ENCODE peak calls at places on chromosomes 13 and 19, in five cellular contexts. One of them, this sample, is unnamed.

GRCh38 chr19:50204081-50204428 is 633 bp downstream of the MYH14 start:
- DNase-seq in suprapubic skin: no peak
- DNase-seq in lower leg skin: no peak
- DNase-seq in uterus: no peak
- DNase-seq in thyroid gland: no peak
- DNase-seq in this sample: no peak

GRCh38 chr13:42071667-42072419 is 23.4 kb downstream of the DGKH start:
- DNase-seq in suprapubic skin: no peak
- DNase-seq in lower leg skin: no peak
- DNase-seq in uterus: no peak
- DNase-seq in thyroid gland: no peak
- DNase-seq in this sample: no peak

GRCh38 chr13:72637561-72637960 is 89.9 kb downstream of the MZT1 start:
- DNase-seq in suprapubic skin: no peak
- DNase-seq in lower leg skin: no peak
- DNase-seq in uterus: no peak
- DNase-seq in thyroid gland: no peak
- DNase-seq in this sample: no peak

GRCh38 chr13:113845055-113845454 is 18.8 kb downstream of the GAS6 start:
- DNase-seq in suprapubic skin: peak; percentile 64
- DNase-seq in lower leg skin: no peak
- DNase-seq in uterus: peak; percentile 11
- DNase-seq in thyroid gland: peak; percentile 1
- DNase-seq in this sample: no peak

GRCh38 chr19:15353908-15354307 is 21.6 kb upstream of the BRD4 start:
- DNase-seq in suprapubic skin: no peak
- DNase-seq in lower leg skin: no peak
- DNase-seq in uterus: no peak
- DNase-seq in thyroid gland: no peak
- DNase-seq in this sample: no peak

GRCh38 chr13:78323848-78324247 is 279.5 kb downstream of the POU4F1 start:
- DNase-seq in suprapubic skin: no peak
- DNase-seq in lower leg skin: no peak
- DNase-seq in uterus: no peak
- DNase-seq in thyroid gland: no peak
- DNase-seq in this sample: no peak

GRCh38 chr19:29813665-29814064 is 1.9 kb downstream of the CCNE1 start:
- DNase-seq in suprapubic skin: no peak
- DNase-seq in lower leg skin: no peak
- DNase-seq in uterus: no peak
- DNase-seq in thyroid gland: no peak
- DNase-seq in this sample: no peak

GRCh38 chr13:79543883-79544282 is 62.9 kb downstream of the NDFIP2 start:
- DNase-seq in suprapubic skin: no peak
- DNase-seq in lower leg skin: no peak
- DNase-seq in uterus: no peak
- DNase-seq in thyroid gland: no peak
- DNase-seq in this sample: no peak

GRCh38 chr13:76512676-76513277 is 373.4 kb downstream of the KCTD12 start:
- DNase-seq in suprapubic skin: no peak
- DNase-seq in lower leg skin: no peak
- DNase-seq in uterus: no peak
- DNase-seq in thyroid gland: no peak
- DNase-seq in this sample: no peak

GRCh38 chr13:32284927-32285632 is 30.1 kb downstream of the ZAR1L start:
- DNase-seq in suprapubic skin: no peak
- DNase-seq in lower leg skin: no peak
- DNase-seq in uterus: no peak
- DNase-seq in thyroid gland: peak; percentile 75
- DNase-seq in this sample: no peak

GRCh38 chr13:114088863-114089262 is 43.6 kb downstream of the RASA3 start:
- DNase-seq in suprapubic skin: no peak
- DNase-seq in lower leg skin: peak; percentile 40
- DNase-seq in uterus: no peak
- DNase-seq in thyroid gland: no peak
- DNase-seq in this sample: no peak

GRCh38 chr13:63184693-63185092 is 1769.0 kb upstream of the PCDH20 start:
- DNase-seq in suprapubic skin: no peak
- DNase-seq in lower leg skin: no peak
- DNase-seq in uterus: no peak
- DNase-seq in thyroid gland: no peak
- DNase-seq in this sample: no peak

GRCh38 chr13:93603043-93603442 is 376.4 kb downstream of the GPC6 start:
- DNase-seq in suprapubic skin: no peak
- DNase-seq in lower leg skin: no peak
- DNase-seq in uterus: no peak
- DNase-seq in thyroid gland: no peak
- DNase-seq in this sample: no peak

GRCh38 chr13:77698211-77699058 is 948 bp downstream of the SLAIN1 start:
- DNase-seq in suprapubic skin: no peak
- DNase-seq in lower leg skin: peak; percentile 85
- DNase-seq in uterus: peak; percentile 18
- DNase-seq in thyroid gland: peak; percentile 49
- DNase-seq in this sample: no peak

GRCh38 chr19:55605207-55605636 is 225 bp upstream of the ZNF865 start:
- DNase-seq in suprapubic skin: peak; percentile 96
- DNase-seq in lower leg skin: peak; percentile 99
- DNase-seq in uterus: peak; percentile 98
- DNase-seq in thyroid gland: peak; percentile 98
- DNase-seq in this sample: peak; percentile 81
- TF ChIP-seq POLR2A in suprapubic skin: no peak
- TF ChIP-seq POLR2A in lower leg skin: no peak
- TF ChIP-seq POLR2A in uterus: no peak
- TF ChIP-seq POLR2A in thyroid gland: peak; percentile 42
- TF ChIP-seq POLR2A in this sample: peak; percentile 15

GRCh38 chr19:5661483-5661882 is 18.8 kb downstream of the MICOS13 start:
- DNase-seq in suprapubic skin: no peak
- DNase-seq in lower leg skin: no peak
- DNase-seq in uterus: no peak
- DNase-seq in thyroid gland: no peak
- DNase-seq in this sample: no peak
- TF ChIP-seq POLR2A in suprapubic skin: no peak
- TF ChIP-seq POLR2A in lower leg skin: no peak
- TF ChIP-seq POLR2A in uterus: no peak
- TF ChIP-seq POLR2A in thyroid gland: no peak
- TF ChIP-seq POLR2A in this sample: no peak

DNA sequence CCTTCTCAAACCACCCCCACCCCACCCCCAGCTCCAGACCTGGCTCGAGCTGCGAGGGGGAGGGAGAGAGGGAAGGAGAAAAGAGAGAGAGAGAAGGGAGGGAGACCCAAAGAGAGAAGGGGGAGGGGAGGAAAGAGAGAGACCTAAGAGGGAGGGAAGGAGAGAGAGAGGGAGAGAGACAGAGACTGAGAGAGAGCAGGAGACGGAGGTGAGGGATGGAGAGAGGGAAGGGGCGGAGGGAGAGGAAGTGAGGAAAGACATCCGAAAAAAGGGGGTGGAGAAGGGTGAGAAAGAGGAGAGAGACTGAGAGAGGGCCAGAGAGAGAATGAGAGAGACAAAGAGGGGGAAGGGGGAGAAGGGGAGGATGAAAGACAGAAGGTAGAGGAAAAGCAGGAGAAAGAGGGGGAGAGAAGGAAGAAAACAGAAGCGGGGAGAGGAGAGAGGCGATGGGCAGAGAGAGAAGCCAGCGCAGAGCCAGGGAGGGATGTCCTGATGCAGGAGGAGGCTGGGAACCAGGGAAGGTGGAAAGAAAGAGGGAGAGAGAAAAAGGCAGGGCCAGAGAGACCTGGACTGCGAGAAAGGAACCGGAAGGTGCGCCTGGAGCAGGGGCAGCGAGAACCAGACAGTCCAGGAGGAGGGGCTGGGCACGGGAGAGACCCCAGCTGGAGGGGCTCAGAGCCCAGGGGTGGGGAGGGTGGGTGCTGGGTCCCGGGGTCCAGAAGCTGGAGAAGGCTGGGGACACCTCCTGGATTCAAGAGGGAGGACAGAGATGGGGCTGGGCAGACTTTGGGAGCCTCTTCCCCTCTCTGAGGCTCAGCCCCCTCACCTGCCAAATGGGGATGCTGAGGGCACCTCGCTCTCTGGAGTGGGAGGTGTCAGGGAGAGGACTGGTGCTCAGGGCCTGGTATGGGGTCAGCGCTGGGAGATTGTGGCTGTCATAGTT is 1.7 kb upstream of the SPACA6 start:
- DNase-seq in suprapubic skin: peak; percentile 58
- DNase-seq in lower leg skin: peak; percentile 83
- DNase-seq in uterus: no peak
- DNase-seq in thyroid gland: no peak
- DNase-seq in this sample: no peak
- TF ChIP-seq POLR2A in suprapubic skin: no peak
- TF ChIP-seq POLR2A in lower leg skin: no peak
- TF ChIP-seq POLR2A in uterus: no peak
- TF ChIP-seq POLR2A in thyroid gland: no peak
- TF ChIP-seq POLR2A in this sample: no peak

GRCh38 chr19:43506629-43507028 is 2.1 kb upstream of the PHLDB3 start:
- DNase-seq in suprapubic skin: no peak
- DNase-seq in lower leg skin: no peak
- DNase-seq in uterus: no peak
- DNase-seq in thyroid gland: no peak
- DNase-seq in this sample: no peak

GRCh38 chr19:43505186-43505456 is 575 bp upstream of the PHLDB3 start:
- DNase-seq in suprapubic skin: no peak
- DNase-seq in lower leg skin: no peak
- DNase-seq in uterus: no peak
- DNase-seq in thyroid gland: no peak
- DNase-seq in this sample: no peak

GRCh38 chr19:43505941-43506340 is 1.4 kb upstream of the PHLDB3 start:
- DNase-seq in suprapubic skin: no peak
- DNase-seq in lower leg skin: no peak
- DNase-seq in uterus: no peak
- DNase-seq in thyroid gland: no peak
- DNase-seq in this sample: no peak

GRCh38 chr19:43503501-43504425 is 783 bp downstream of the PHLDB3 start:
- DNase-seq in suprapubic skin: peak; percentile 98
- DNase-seq in lower leg skin: peak; percentile 99
- DNase-seq in uterus: peak; percentile 99
- DNase-seq in thyroid gland: peak; percentile 98
- DNase-seq in this sample: peak; percentile 69

GRCh38 chr19:43504426-43505185 is at the start of gene PHLDB3:
- DNase-seq in suprapubic skin: no peak
- DNase-seq in lower leg skin: peak; percentile 92
- DNase-seq in uterus: no peak
- DNase-seq in thyroid gland: peak; percentile 49
- DNase-seq in this sample: no peak
- TF ChIP-seq POLR2A in suprapubic skin: no peak
- TF ChIP-seq POLR2A in lower leg skin: no peak
- TF ChIP-seq POLR2A in uterus: no peak
- TF ChIP-seq POLR2A in thyroid gland: no peak
- TF ChIP-seq POLR2A in this sample: no peak

GRCh38 chr19:13847033-13847899 is 29.7 kb upstream of the NANOS3 start:
- DNase-seq in suprapubic skin: peak; percentile 98
- DNase-seq in lower leg skin: peak; percentile 99
- DNase-seq in uterus: peak; percentile 95
- DNase-seq in thyroid gland: peak; percentile 87
- DNase-seq in this sample: no peak

GRCh38 chr19:13848811-13849241 is 28.1 kb upstream of the NANOS3 start:
- DNase-seq in suprapubic skin: no peak
- DNase-seq in lower leg skin: no peak
- DNase-seq in uterus: no peak
- DNase-seq in thyroid gland: no peak
- DNase-seq in this sample: no peak

GRCh38 chr19:13849277-13849676 is 27.7 kb upstream of the NANOS3 start:
- DNase-seq in suprapubic skin: no peak
- DNase-seq in lower leg skin: no peak
- DNase-seq in uterus: no peak
- DNase-seq in thyroid gland: no peak
- DNase-seq in this sample: no peak

GRCh38 chr19:13846533-13847032 is 30.4 kb upstream of the NANOS3 start:
- DNase-seq in suprapubic skin: peak; percentile 95
- DNase-seq in lower leg skin: peak; percentile 97
- DNase-seq in uterus: peak; percentile 80
- DNase-seq in thyroid gland: peak; percentile 57
- DNase-seq in this sample: peak; percentile 57

DNA sequence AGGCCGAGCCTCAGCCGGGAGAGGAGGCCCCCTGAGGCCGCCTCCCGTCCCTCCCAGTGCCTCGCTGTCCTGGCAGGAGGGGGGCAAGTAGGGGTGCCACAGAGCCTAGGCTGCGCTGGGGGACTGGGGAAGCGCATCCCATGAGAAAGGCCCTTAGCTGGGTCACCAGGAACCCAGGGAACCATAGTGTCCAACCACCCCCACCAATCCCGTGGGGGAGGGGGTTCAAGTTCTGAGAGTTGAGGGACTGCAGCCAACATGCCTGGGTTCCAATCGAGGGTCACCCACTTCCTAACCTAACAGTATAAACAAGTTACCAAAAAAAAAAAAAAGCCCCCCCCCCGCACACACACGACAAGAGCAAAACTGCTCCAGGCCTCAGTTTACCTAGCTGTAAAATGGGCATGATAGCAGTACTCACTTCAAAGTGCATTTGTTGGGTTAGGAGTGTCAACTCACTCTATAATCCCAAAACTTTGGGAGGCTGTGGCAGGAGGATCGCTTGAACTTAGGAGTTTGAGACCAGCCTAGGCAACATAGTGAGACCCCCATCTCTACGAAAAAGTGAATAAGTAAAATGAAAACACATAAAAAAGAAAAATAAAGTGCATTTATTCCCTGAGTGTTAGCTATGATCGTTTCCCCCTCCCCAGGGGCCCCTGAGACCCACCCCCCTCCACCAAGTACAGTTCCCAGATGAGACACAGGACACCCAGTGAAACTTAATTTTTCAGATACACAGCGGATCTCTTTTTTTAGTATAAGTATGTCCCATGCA is 28.8 kb upstream of the NANOS3 start:
- DNase-seq in suprapubic skin: no peak
- DNase-seq in lower leg skin: no peak
- DNase-seq in uterus: no peak
- DNase-seq in thyroid gland: no peak
- DNase-seq in this sample: no peak
- TF ChIP-seq POLR2A in suprapubic skin: no peak
- TF ChIP-seq POLR2A in lower leg skin: no peak
- TF ChIP-seq POLR2A in uterus: no peak
- TF ChIP-seq POLR2A in thyroid gland: no peak
- TF ChIP-seq POLR2A in this sample: peak; percentile 1

DNA sequence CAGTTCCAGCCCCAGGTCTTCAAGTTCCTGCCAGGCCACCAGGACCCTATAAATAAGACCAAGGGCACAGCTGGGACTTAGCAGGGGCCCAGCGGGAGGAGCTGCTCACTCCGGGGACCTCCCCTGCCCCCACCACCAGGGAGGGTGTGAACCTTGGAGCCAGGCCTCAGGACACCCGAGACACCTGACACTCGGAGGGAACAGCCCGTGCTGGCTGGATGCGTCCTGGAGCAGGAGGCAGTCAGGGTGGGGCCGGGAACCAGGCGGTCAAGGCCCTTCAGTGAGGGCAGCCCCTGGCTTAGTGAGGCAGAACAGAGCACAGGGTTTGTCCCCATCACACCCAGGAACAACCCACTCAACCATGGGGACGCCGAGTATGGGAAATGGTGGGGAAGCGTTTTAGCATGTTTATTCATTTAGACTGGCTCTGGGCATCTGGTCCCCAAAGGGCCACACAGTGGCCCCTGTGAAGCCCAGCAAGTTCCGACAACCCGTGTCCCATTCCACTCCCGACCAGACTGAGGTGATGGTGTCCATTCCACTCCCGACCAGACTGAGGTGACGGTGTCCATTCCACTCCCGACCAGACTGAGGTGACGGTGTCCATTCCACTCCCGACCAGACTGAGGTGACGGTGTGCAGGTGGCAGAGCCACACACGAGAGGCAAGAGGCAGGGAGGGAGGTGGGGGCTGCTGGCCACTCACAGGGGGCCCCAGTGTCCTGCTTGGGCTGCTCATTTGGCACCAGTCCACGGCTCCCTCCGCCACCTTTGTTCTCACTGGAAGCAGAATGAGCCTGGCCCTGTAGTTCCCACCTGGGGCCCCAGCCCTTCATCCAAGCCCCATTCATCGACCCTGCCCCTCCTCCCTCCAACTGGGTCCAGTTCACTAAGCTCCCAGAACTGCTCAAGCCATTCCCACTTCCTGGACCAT is 2.2 kb upstream of the MIDN start:
- DNase-seq in suprapubic skin: no peak
- DNase-seq in lower leg skin: peak; percentile 95
- DNase-seq in uterus: peak; percentile 50
- DNase-seq in thyroid gland: peak; percentile 99
- DNase-seq in this sample: no peak
- TF ChIP-seq POLR2A in suprapubic skin: no peak
- TF ChIP-seq POLR2A in lower leg skin: no peak
- TF ChIP-seq POLR2A in uterus: no peak
- TF ChIP-seq POLR2A in thyroid gland: peak; percentile 62
- TF ChIP-seq POLR2A in this sample: no peak

This sample was measured in esophagus squamous epithelium.